ENCODE peak calls at places on chromosomes 16 and 17, in nine cellular contexts. O is AG10803, Q is A549, H is heart left ventricle, P is choroid plexus epithelial cell, F is heart right ventricle, U is astrocyte of the spinal cord, X is astrocyte of the cerebellum, N is mucosa of descending colon. S is an unnamed sample.

GRCh38 chr16:54632322-54632721 is 298.3 kb upstream of the IRX5 start:
- DNase-seq in O (no peak), Q (no peak), H (no peak), P (no peak), F (no peak), U (no peak), X (no peak), N (no peak), S (no peak)

GRCh38 chr17:9907883-9908648 is 3.0 kb upstream of the RCVRN start:
- DNase-seq in O (no peak), Q (no peak), H (no peak), P (peak), F (no peak), U (no peak), X (no peak), N (no peak), S (no peak)

GRCh38 chr17:70071127-70071526 is 3.9 kb upstream of the KCNJ16 start:
- DNase-seq in O (no peak), Q (no peak), H (no peak), P (no peak), F (no peak), U (no peak), X (no peak), N (no peak), S (no peak)

GRCh38 chr17:38507436-38507835 is 79.2 kb downstream of the ARHGAP23 start:
- DNase-seq in O (no peak), Q (no peak), H (no peak), P (peak), F (no peak), U (no peak), X (no peak), N (no peak), S (no peak)

GRCh38 chr16:83742076-83742475 is 65.7 kb upstream of the HSBP1 start:
- DNase-seq in O (no peak), Q (no peak), H (no peak), P (no peak), F (no peak), U (no peak), X (no peak), N (no peak), S (no peak)

GRCh38 chr16:89409161-89409711 is 81.1 kb downstream of the ANKRD11 start:
- DNase-seq in O (no peak), Q (no peak), H (no peak), P (peak), F (no peak), U (no peak), X (no peak), N (peak), S (peak)

GRCh38 chr17:39966771-39967170 is 4.0 kb downstream of the GSDMA start:
- DNase-seq in O (no peak), Q (no peak), H (no peak), P (no peak), F (no peak), U (no peak), X (no peak), N (no peak), S (no peak)

GRCh38 chr16:88684569-88685155 is 1.6 kb downstream of the SNAI3 start:
- DNase-seq in O (no peak), Q (no peak), H (no peak), P (no peak), F (no peak), U (no peak), X (no peak), N (no peak), S (no peak)

GRCh38 chr16:17301593-17302135 is 169.1 kb downstream of the XYLT1 start:
- DNase-seq in O (no peak), Q (no peak), H (no peak), P (no peak), F (no peak), U (no peak), X (no peak), N (no peak), S (no peak)

GRCh38 chr16:84789431-84789830 is 30.4 kb upstream of the CRISPLD2 start:
- DNase-seq in O (no peak), Q (no peak), H (no peak), P (no peak), F (no peak), U (no peak), X (no peak), N (no peak), S (no peak)

GRCh38 chr16:1487395-1488053 is 1.2 kb downstream of the PTX4 start:
- DNase-seq in O (no peak), Q (no peak), H (no peak), P (no peak), F (no peak), U (no peak), X (no peak), N (no peak), S (no peak)
- H3K4me3 ChIP-seq in O (no peak), Q (no peak), H (no peak), P (no peak), F (no peak), U (no peak), X (no peak), N (no peak), S (no peak)

GRCh38 chr16:15556130-15556529 is 86.8 kb downstream of the MARF1 start:
- DNase-seq in O (no peak), Q (no peak), H (no peak), P (no peak), F (no peak), U (no peak), X (no peak), N (no peak), S (no peak)
- TF ChIP-seq CTCF in O (no peak), Q (no peak), H (no peak), P (no peak), F (no peak), U (no peak), X (no peak), N (no peak), S (no peak)

DNA sequence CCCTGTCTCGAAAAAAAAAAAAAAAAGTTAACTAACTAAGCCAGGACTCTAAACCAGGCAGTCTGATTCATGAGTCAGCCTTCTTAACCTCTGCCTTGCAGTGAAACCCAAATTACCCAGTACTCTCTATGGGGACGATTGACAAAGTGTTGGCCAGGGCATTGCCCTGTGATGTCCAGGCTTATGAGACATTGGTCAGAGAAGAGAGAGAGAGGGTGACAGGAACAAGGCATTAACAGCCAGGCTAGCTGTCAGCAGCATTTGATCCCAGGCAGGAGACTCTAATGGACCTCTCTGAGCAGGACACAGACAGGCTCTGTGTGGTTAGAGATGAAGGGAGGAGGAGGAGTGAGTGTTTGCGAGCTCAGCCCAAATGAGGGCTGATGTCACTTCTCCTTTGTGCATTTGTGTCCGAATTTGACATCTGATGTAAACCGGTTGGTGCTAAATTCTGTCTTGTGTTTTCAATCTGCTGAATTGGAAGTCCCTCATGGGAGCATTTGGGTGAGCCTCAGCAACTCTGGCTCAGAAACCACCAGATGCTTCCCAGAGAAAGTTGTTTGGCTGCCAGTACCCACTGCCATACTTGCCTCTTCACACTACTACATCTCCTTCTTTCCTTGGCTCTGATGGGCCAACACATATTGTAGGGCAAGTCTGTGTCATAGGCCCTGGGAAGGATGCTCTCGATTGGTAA is 4.3 kb upstream of the MYL4 start:
- DNase-seq in O (peak), Q (no peak), H (peak), P (no peak), F (peak), U (no peak), X (no peak), N (no peak), S (peak)
- H3K4me3 ChIP-seq in O (peak), Q (no peak), H (peak), P (no peak), F (peak), U (no peak), X (no peak), N (no peak), S (no peak)

DNA sequence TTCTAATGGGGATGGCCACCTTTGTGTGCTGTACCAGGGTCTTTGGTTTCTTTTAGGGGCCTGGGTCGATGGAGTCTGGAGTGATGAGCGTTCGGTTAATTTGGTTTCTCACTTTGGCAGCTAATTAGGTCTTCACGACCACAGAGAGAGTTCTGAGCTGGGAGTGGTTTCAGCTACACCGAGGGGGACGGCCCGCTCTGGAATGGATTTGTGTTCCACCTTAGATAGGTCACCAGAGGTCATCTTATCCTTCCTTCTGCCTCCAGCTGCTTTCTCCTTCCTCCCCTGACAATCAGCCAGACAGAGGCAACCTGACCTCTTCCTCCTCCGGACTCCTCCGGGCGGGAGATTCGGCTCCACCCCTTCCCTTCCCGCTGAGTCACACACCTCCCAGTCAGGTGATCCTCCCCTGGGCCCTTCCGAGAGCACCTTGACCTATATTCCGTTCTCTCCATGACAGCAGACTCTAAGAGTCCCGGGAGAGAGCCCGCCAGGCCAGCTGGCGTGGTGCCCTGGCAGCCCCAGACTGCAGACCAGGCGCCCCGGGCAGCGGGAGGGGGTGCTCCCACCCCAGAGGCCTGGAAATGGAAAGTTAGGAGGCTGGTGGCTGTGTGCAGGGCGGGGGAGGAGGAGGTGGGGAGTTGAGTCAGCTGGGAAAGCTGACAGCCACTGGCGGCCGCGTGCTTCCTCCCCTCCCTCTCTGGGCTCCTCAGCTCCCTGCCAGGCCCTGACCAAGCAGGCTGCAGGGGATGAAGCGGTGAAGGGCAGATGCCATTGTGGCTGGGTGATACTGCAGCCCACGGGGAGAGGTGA is 44.7 kb downstream of the CHD9 start:
- DNase-seq in O (peak), Q (peak), H (peak), P (peak), F (peak), U (peak), X (peak), N (peak), S (peak)
- TF ChIP-seq CTCF in O (no peak), Q (no peak), H (no peak), P (no peak), F (no peak), U (no peak), X (no peak), N (no peak), S (no peak)

GRCh38 chr16:64615647-64616280 is 506.1 kb downstream of the CDH11 start:
- DNase-seq in O (peak), Q (no peak), H (peak), P (peak), F (peak), U (peak), X (no peak), N (no peak), S (no peak)
- H3K4me3 ChIP-seq in O (no peak), Q (no peak), H (no peak), P (no peak), F (no peak), U (no peak), X (no peak), N (no peak), S (no peak)